ENCODE peak calls at places on chromosomes 5 and 9, in nine cellular contexts. I is foreskin fibroblast; U is GM23248; B is stimulated activated CD8-positive, alpha-beta memory T cell treated with anti-CD3 and anti-CD28 coated beads, Interleukin-7, amount 100 ng/mL, for 4 hours; Z is sigmoid colon; S is T-cell; N is fibroblast of the conjunctiva; K is lung microvascular endothelial cell; X is amniotic stem cell. V is an unnamed sample.

GRCh38 chr9:82721596-82721995 is 341.3 kb downstream of the RASEF start:
- DNase-seq in I (no peak), U (no peak), B (no peak), Z (no peak), S (no peak), N (no peak), K (no peak), X (no peak), V (no peak)

GRCh38 chr5:617896-618295 is 5.8 kb downstream of the CEP72 start:
- DNase-seq in I (no peak), U (no peak), B (no peak), Z (peak), S (no peak), N (no peak), K (no peak), X (no peak), V (no peak)

GRCh38 chr9:79220666-79221065 is 351.1 kb upstream of the TLE4 start:
- DNase-seq in I (peak), U (peak), B (no peak), Z (no peak), S (no peak), N (no peak), K (no peak), X (no peak), V (no peak)

GRCh38 chr5:144487207-144487606 is 316.5 kb downstream of the KCTD16 start:
- DNase-seq in I (no peak), U (no peak), B (no peak), Z (no peak), S (no peak), N (no peak), K (no peak), X (no peak), V (no peak)

GRCh38 chr5:57221049-57221568 is 47.2 kb downstream of the GPBP1 start:
- DNase-seq in I (peak), U (peak), B (no peak), Z (no peak), S (no peak), N (peak), K (peak), X (peak), V (peak)

GRCh38 chr5:111781200-111781599 is 24.2 kb upstream of the NREP start:
- DNase-seq in I (no peak), U (no peak), B (no peak), Z (peak), S (no peak), N (no peak), K (no peak), X (no peak), V (peak)

GRCh38 chr9:133612816-133613215 is 3.6 kb upstream of the FAM163B start:
- DNase-seq in I (no peak), U (no peak), B (no peak), Z (no peak), S (no peak), N (no peak), K (no peak), X (no peak), V (no peak)

GRCh38 chr5:166720026-166720425 is 1571.4 kb upstream of the WWC1 start:
- DNase-seq in I (no peak), U (no peak), B (no peak), Z (no peak), S (no peak), N (no peak), K (no peak), X (no peak), V (no peak)

GRCh38 chr5:43769576-43770352 is 166.8 kb downstream of the NNT start:
- DNase-seq in I (peak), U (peak), B (no peak), Z (peak), S (no peak), N (peak), K (peak), X (no peak), V (peak)

GRCh38 chr9:125843646-125844045 is 96.5 kb downstream of the PBX3 start:
- DNase-seq in I (no peak), U (no peak), B (no peak), Z (peak), S (no peak), N (no peak), K (no peak), X (no peak), V (no peak)

GRCh38 chr5:172906888-172907287 is 52.3 kb upstream of the RPL26L1 start:
- DNase-seq in I (no peak), U (no peak), B (no peak), Z (peak), S (no peak), N (no peak), K (no peak), X (no peak), V (no peak)

GRCh38 chr9:69805962-69806633 is 14.5 kb upstream of the CFAP95 start:
- DNase-seq in I (no peak), U (no peak), B (no peak), Z (peak), S (no peak), N (no peak), K (no peak), X (no peak), V (no peak)

GRCh38 chr5:150144211-150144801 is 11.3 kb downstream of the PDGFRB start:
- DNase-seq in I (peak), U (peak), B (no peak), Z (peak), S (no peak), N (peak), K (no peak), X (no peak), V (peak)

GRCh38 chr9:7178729-7179128 is 421.0 kb downstream of the KDM4C start:
- DNase-seq in I (no peak), U (no peak), B (no peak), Z (no peak), S (no peak), N (no peak), K (no peak), X (no peak), V (no peak)

GRCh38 chr9:16715404-16715803 is 155.1 kb downstream of the BNC2 start:
- DNase-seq in I (no peak), U (peak), B (no peak), Z (no peak), S (no peak), N (no peak), K (no peak), X (no peak), V (peak)

GRCh38 chr5:135339623-135340022 is 59.4 kb downstream of the MACROH2A1 start:
- DNase-seq in I (no peak), U (no peak), B (no peak), Z (peak), S (no peak), N (no peak), K (no peak), X (no peak), V (no peak)

GRCh38 chr5:77991084-77991483 is 214.9 kb upstream of the TBCA start:
- DNase-seq in I (no peak), U (no peak), B (no peak), Z (no peak), S (no peak), N (no peak), K (no peak), X (no peak), V (no peak)

GRCh38 chr5:105868038-105868775 is 1802.5 kb downstream of the EFNA5 start:
- DNase-seq in I (peak), U (peak), B (no peak), Z (no peak), S (no peak), N (no peak), K (no peak), X (no peak), V (peak)

GRCh38 chr5:103424008-103424407 is 138.6 kb downstream of the NUDT12 start:
- DNase-seq in I (no peak), U (peak), B (no peak), Z (no peak), S (no peak), N (peak), K (peak), X (peak), V (peak)